ENCODE peak calls at places on chromosomes 16 and 17, in seven cellular contexts. W is CD4-positive, alpha-beta T cell; H is SK-MEL-5; U is K562; S is stimulated activated CD4-positive, alpha-beta T cell treated with anti-CD3 and anti-CD28 coated beads, Interleukin-4, amount 100 ng/mL, for 1 hour; G is activated CD8-positive, alpha-beta memory T cell treated with anti-CD3 and anti-CD28 coated beads for 1 hour; I is fibroblast of mammary gland. V is an unnamed sample.

GRCh38 chr17:80262291-80262690 is 1.6 kb downstream of the RNF213 start:
- DNase-seq in W (no peak), H (no peak), U (no peak), S (no peak), G (no peak), I (no peak), V (peak; percentile 54)

GRCh38 chr17:49471089-49471683 is 23.9 kb upstream of the NGFR start:
- DNase-seq in W (no peak), H (no peak), U (no peak), S (no peak), G (no peak), I (no peak), V (no peak)

GRCh38 chr17:79646721-79647455 is 36.0 kb upstream of the RBFOX3 start:
- DNase-seq in W (no peak), H (no peak), U (no peak), S (no peak), G (no peak), I (no peak), V (no peak)

GRCh38 chr16:85484337-85485295 is 128.5 kb upstream of the GSE1 start:
- DNase-seq in W (no peak), H (no peak), U (peak; percentile 37), S (no peak), G (no peak), I (no peak), V (no peak)

GRCh38 chr17:74595037-74595436 is 3.0 kb upstream of the CD300LD start:
- DNase-seq in W (no peak), H (no peak), U (no peak), S (no peak), G (no peak), I (no peak), V (no peak)

GRCh38 chr17:67867591-67867990 is 42.3 kb downstream of the BPTF start:
- DNase-seq in W (no peak), H (no peak), U (no peak), S (no peak), G (no peak), I (no peak), V (peak; percentile 43)

GRCh38 chr16:3149630-3150345 is 15.0 kb downstream of the ZNF213 start:
- DNase-seq in W (peak; percentile 26), H (peak; percentile 50), U (peak; percentile 83), S (peak; percentile 56), G (no peak), I (peak; percentile 53), V (peak; percentile 90)

GRCh38 chr17:29076087-29076486 is 33.1 kb downstream of the PIPOX start:
- DNase-seq in W (no peak), H (no peak), U (no peak), S (no peak), G (no peak), I (no peak), V (no peak)

GRCh38 chr17:3732171-3732570 is 8.5 kb downstream of the HASPIN start:
- DNase-seq in W (no peak), H (no peak), U (no peak), S (no peak), G (no peak), I (peak; percentile 31), V (peak; percentile 63)

GRCh38 chr17:39700148-39700987 is 504 bp downstream of the ERBB2 start:
- DNase-seq in W (no peak), H (no peak), U (no peak), S (no peak), G (no peak), I (no peak), V (no peak)

GRCh38 chr16:23903001-23903414 is 67.2 kb downstream of the PRKCB start:
- DNase-seq in W (no peak), H (no peak), U (peak; percentile 25), S (no peak), G (no peak), I (no peak), V (no peak)

GRCh38 chr17:22510504-22510903 is 818.2 kb downstream of the KCNJ18 start:
- DNase-seq in W (no peak), H (no peak), U (no peak), S (no peak), G (no peak), I (no peak), V (no peak)

GRCh38 chr17:80263253-80264047 is 2.8 kb downstream of the RNF213 start:
- DNase-seq in W (peak; percentile 78), H (peak; percentile 86), U (no peak), S (peak; percentile 79), G (peak; percentile 71), I (peak; percentile 88), V (peak; percentile 95)

GRCh38 chr17:78883090-78883532 is 19.9 kb downstream of the CEP295NL start:
- DNase-seq in W (no peak), H (no peak), U (peak; percentile 82), S (no peak), G (no peak), I (peak; percentile 89), V (no peak)

GRCh38 chr17:81708739-81709185 is 3.3 kb upstream of the SLC25A10 start:
- DNase-seq in W (no peak), H (no peak), U (no peak), S (no peak), G (no peak), I (no peak), V (no peak)

GRCh38 chr17:980406-981291 is 1.1 kb upstream of the NXN start:
- DNase-seq in W (peak; percentile 70), H (peak; percentile 93), U (no peak), S (peak; percentile 68), G (peak; percentile 54), I (peak; percentile 85), V (peak; percentile 86)

GRCh38 chr16:80719573-80719972 is 84.8 kb downstream of the CDYL2 start:
- DNase-seq in W (no peak), H (no peak), U (no peak), S (no peak), G (no peak), I (no peak), V (no peak)

GRCh38 chr17:82110298-82110697 is 12.3 kb upstream of the FASN start:
- DNase-seq in W (no peak), H (no peak), U (no peak), S (no peak), G (no peak), I (no peak), V (no peak)

GRCh38 chr17:1067282-1067956 is 70.5 kb downstream of the TIMM22 start:
- DNase-seq in W (no peak), H (no peak), U (no peak), S (no peak), G (no peak), I (peak; percentile 72), V (no peak)

GRCh38 chr17:64128787-64129514 is 993 bp downstream of the ERN1 start:
- DNase-seq in W (no peak), H (peak; percentile 46), U (no peak), S (no peak), G (no peak), I (peak; percentile 38), V (peak; percentile 55)

GRCh38 chr17:80236911-80237310 is 16.7 kb downstream of the SLC26A11 start:
- DNase-seq in W (no peak), H (no peak), U (no peak), S (no peak), G (no peak), I (no peak), V (no peak)

GRCh38 chr17:57440522-57441269 is 184.4 kb downstream of the MSI2 start:
- DNase-seq in W (peak; percentile 55), H (peak; percentile 96), U (peak; percentile 59), S (peak; percentile 75), G (peak; percentile 30), I (peak; percentile 91), V (peak; percentile 25)

GRCh38 chr16:88442811-88443576 is 10.1 kb upstream of the ZFPM1 start:
- DNase-seq in W (peak; percentile 77), H (peak; percentile 73), U (peak; percentile 91), S (peak; percentile 84), G (peak; percentile 75), I (peak; percentile 60), V (peak; percentile 87)

GRCh38 chr16:89326721-89327120 is 109.2 kb downstream of the ZNF778 start:
- DNase-seq in W (no peak), H (no peak), U (no peak), S (no peak), G (no peak), I (no peak), V (no peak)

GRCh38 chr16:89958596-89958995 is 10.0 kb downstream of the DEF8 start:
- DNase-seq in W (no peak), H (no peak), U (no peak), S (no peak), G (no peak), I (no peak), V (no peak)

GRCh38 chr17:21098934-21099687 is 27.7 kb upstream of the DHRS7B start:
- DNase-seq in W (peak; percentile 39), H (peak; percentile 94), U (peak; percentile 90), S (peak; percentile 63), G (peak; percentile 26), I (peak; percentile 83), V (peak; percentile 96)

GRCh38 chr16:10966129-10966528 is 21.8 kb downstream of the CLEC16A start:
- DNase-seq in W (no peak), H (no peak), U (no peak), S (no peak), G (no peak), I (no peak), V (peak; percentile 93)

GRCh38 chr17:75754378-75755204 is 10.4 kb downstream of the GALK1 start:
- DNase-seq in W (no peak), H (no peak), U (peak; percentile 68), S (no peak), G (no peak), I (peak; percentile 17), V (no peak)

GRCh38 chr17:76924345-76925332 is 56.4 kb downstream of the MGAT5B start:
- DNase-seq in W (no peak), H (no peak), U (no peak), S (no peak), G (no peak), I (no peak), V (no peak)

GRCh38 chr16:23754594-23755483 is at the start of gene CHP2:
- DNase-seq in W (no peak), H (no peak), U (peak; percentile 91), S (no peak), G (no peak), I (no peak), V (no peak)

V was measured in OCI-M1.